ENCODE peak calls at places on chromosomes 5 and 9, in four cellular contexts. D is HTR-8/SVneo, T is mesendoderm, C is HS-27A. U is an unnamed sample.

GRCh38 chr5:153276151-153276550 is 214.3 kb upstream of the GRIA1 start:
- DNase-seq in D (peak), T (peak), C (no peak), U (peak)

GRCh38 chr5:162768962-162769464 is 668.4 kb upstream of the CCNG1 start:
- DNase-seq in D (no peak), T (peak), C (no peak), U (no peak)

GRCh38 chr5:79561525-79561893 is 47.6 kb upstream of the HOMER1 start:
- DNase-seq in D (no peak), T (no peak), C (no peak), U (no peak)

GRCh38 chr9:137380171-137380570 is 42.8 kb downstream of the EXD3 start:
- DNase-seq in D (no peak), T (no peak), C (no peak), U (no peak)

GRCh38 chr9:83629433-83630104 is 6.6 kb downstream of the IDNK start:
- DNase-seq in D (no peak), T (no peak), C (no peak), U (no peak)

GRCh38 chr5:150120617-150121447 is 34.5 kb upstream of the CSF1R start:
- DNase-seq in D (no peak), T (no peak), C (no peak), U (peak)

GRCh38 chr5:67010684-67011409 is 185.8 kb downstream of the CD180 start:
- DNase-seq in D (no peak), T (no peak), C (no peak), U (no peak)

GRCh38 chr5:53087596-53087995 is 22.0 kb downstream of the MOCS2 start:
- DNase-seq in D (no peak), T (no peak), C (no peak), U (no peak)

GRCh38 chr5:34042302-34042701 is 711 bp downstream of the C1QTNF3 start:
- DNase-seq in D (no peak), T (no peak), C (no peak), U (no peak)

GRCh38 chr5:142823176-142823575 is 53.0 kb downstream of the ARHGAP26 start:
- DNase-seq in D (no peak), T (no peak), C (no peak), U (no peak)

GRCh38 chr9:132094314-132094791 is 14.7 kb upstream of the MED27 start:
- DNase-seq in D (no peak), T (no peak), C (no peak), U (no peak)

GRCh38 chr5:116765441-116765840 is 190.8 kb upstream of the SEMA6A start:
- DNase-seq in D (no peak), T (no peak), C (no peak), U (no peak)

GRCh38 chr5:130479045-130479804 is 575.0 kb downstream of the CHSY3 start:
- DNase-seq in D (no peak), T (peak), C (no peak), U (peak)

GRCh38 chr5:14880688-14881087 is 9.1 kb upstream of the ANKH start:
- DNase-seq in D (peak), T (no peak), C (no peak), U (no peak)

GRCh38 chr5:146778795-146779579 is 99.6 kb downstream of the PPP2R2B start:
- DNase-seq in D (no peak), T (no peak), C (no peak), U (no peak)

GRCh38 chr9:126485662-126486061 is 128.1 kb upstream of the LMX1B start:
- DNase-seq in D (no peak), T (no peak), C (no peak), U (no peak)

GRCh38 chr9:127530206-127530941 is 79.1 kb downstream of the LRSAM1 start:
- DNase-seq in D (no peak), T (no peak), C (no peak), U (no peak)

GRCh38 chr5:61701877-61702602 is 370.0 kb downstream of the ZSWIM6 start:
- DNase-seq in D (no peak), T (no peak), C (no peak), U (no peak)

GRCh38 chr5:1724822-1725602 is 74.6 kb downstream of the MRPL36 start:
- DNase-seq in D (no peak), T (peak), C (no peak), U (peak)

GRCh38 chr5:163760498-163760897 is 255.1 kb downstream of the MAT2B start:
- DNase-seq in D (peak), T (no peak), C (peak), U (no peak)

GRCh38 chr9:105281926-105282325 is 37.5 kb downstream of the SLC44A1 start:
- DNase-seq in D (no peak), T (no peak), C (no peak), U (no peak)

GRCh38 chr5:95779611-95780010 is 42.9 kb downstream of the GLRX start:
- DNase-seq in D (no peak), T (no peak), C (no peak), U (no peak)

GRCh38 chr9:81264516-81264915 is 424.8 kb downstream of the TLE1 start:
- DNase-seq in D (no peak), T (peak), C (no peak), U (no peak)

U was measured in endodermal cell.